ENCODE peak calls at places on chromosome 17, in eight cellular contexts. A is Karpas-422, P is keratinocyte, O is mucosa of descending colon, L is HCT116, W is SK-N-SH, D is breast epithelium, X is GM12865. C is an unnamed sample.

GRCh38 chr17:47693667-47694017 is 319 bp upstream of the TBKBP1 start:
- DNase-seq in L (no peak), W (no peak), D (no peak), O (no peak), P (no peak), X (no peak), A (no peak), C (no peak)

GRCh38 chr17:68592667-68593330 is 8.4 kb downstream of the FAM20A start:
- DNase-seq in A (no peak), X (no peak), D (no peak), W (no peak), P (no peak), L (no peak), O (no peak), C (no peak)

GRCh38 chr17:72943826-72944689 is 148.4 kb downstream of the SLC39A11 start:
- DNase-seq in X (peak; percentile 9), O (no peak), A (no peak), W (no peak), P (no peak), L (no peak), D (no peak), C (no peak)

GRCh38 chr17:68863091-68863652 is 92.0 kb downstream of the ABCA8 start:
- DNase-seq in W (no peak), L (no peak), X (no peak), D (no peak), O (no peak), A (no peak), P (no peak), C (no peak)

GRCh38 chr17:48037924-48038323 is 327 bp upstream of the COPZ2 start:
- DNase-seq in W (no peak), P (no peak), A (no peak), X (no peak), L (no peak), O (peak; percentile 44), D (no peak), C (no peak)

GRCh38 chr17:60392845-60393702 is 1.1 kb upstream of the USP32 start:
- DNase-seq in O (no peak), D (peak; percentile 33), P (no peak), W (peak; percentile 57), A (peak; percentile 53), L (peak; percentile 24), X (peak; percentile 77), C (no peak)

GRCh38 chr17:21524211-21524591 is 148.0 kb downstream of the KCNJ12 start:
- DNase-seq in L (no peak), X (no peak), W (no peak), P (no peak), D (no peak), O (no peak), A (no peak), C (no peak)

GRCh38 chr17:50079334-50080095 is 15.6 kb upstream of the PDK2 start:
- DNase-seq in O (peak; percentile 86), W (no peak), X (peak; percentile 68), D (no peak), L (peak; percentile 65), A (peak; percentile 93), P (no peak), C (no peak)

GRCh38 chr17:51372345-51373004 is 112.1 kb downstream of the UTP18 start:
- DNase-seq in X (peak; percentile 91), O (no peak), D (no peak), P (peak; percentile 17), A (peak; percentile 96), W (no peak), L (peak; percentile 98), C (no peak)

GRCh38 chr17:66952031-66952524 is 12.4 kb upstream of the CACNG4 start:
- DNase-seq in L (peak; percentile 99), X (no peak), P (peak; percentile 97), A (no peak), D (peak; percentile 96), W (no peak), O (no peak), C (peak; percentile 96)

GRCh38 chr17:2282297-2282873 is 21.2 kb downstream of the SMG6 start:
- DNase-seq in P (no peak), L (peak; percentile 18), D (no peak), X (peak; percentile 75), O (no peak), A (peak; percentile 90), W (peak; percentile 61), C (no peak)

GRCh38 chr17:43599835-43600234 is 53.7 kb upstream of the ETV4 start:
- DNase-seq in X (no peak), A (no peak), L (no peak), W (no peak), O (no peak), P (peak; percentile 33), D (peak; percentile 37), C (peak; percentile 57)

GRCh38 chr17:16243811-16244567 is 27.0 kb downstream of the PIGL start:
- DNase-seq in W (peak; percentile 16), O (no peak), A (no peak), P (no peak), L (no peak), X (peak; percentile 5), D (no peak), C (no peak)

DNA sequence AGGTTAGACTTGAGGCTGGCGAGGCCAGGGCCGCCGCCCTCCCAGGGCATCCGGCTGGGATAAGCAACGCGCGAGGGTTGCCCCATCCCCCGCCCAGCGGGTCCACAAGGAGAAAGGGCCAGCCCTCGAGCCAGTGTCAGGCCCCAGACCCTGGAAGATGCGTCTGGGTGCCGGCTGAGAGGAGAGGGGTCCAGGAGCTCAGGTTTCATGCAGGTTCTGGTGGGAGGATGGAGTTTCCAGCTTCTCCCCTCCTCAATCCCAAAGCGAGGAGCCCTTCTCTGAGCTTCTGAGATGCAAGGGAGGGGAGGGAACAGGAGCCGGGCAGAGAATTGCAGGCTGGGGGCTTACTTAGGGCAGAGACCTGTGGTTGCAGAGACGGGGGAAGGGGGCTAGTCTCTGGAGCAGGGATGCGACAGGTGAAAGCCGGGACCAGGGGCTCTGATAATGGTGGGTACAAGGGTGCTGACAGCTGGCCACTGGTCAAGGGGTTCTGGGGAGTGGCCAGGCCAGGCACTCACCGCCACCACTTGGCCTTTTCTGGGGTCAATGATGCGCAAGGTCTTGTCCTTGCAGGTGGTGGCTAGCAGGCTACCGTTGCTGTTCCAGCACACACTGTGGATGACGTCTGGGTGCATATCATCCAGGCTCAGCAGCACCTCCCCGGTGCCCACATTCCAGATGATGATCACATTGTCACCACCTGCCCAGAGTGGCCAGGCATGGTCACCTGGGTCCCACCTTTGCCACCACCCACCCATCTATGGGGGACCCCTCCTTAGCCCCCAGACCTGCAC is 4.2 kb downstream of the CORO6 start:
- DNase-seq in W (no peak), A (no peak), D (no peak), P (no peak), L (no peak), O (peak; percentile 54), X (no peak), C (no peak)
- H3K4me3 ChIP-seq in W (no peak overlapping the region), A (peak overlapping the region; percentile 77), D (peak overlapping the region; percentile 63), P (peak overlapping the region; percentile 58), L (peak overlapping the region; percentile 36), O (no peak overlapping the region), X (no peak overlapping the region), C (no peak overlapping the region)

GRCh38 chr17:39400547-39401411 is 647 bp downstream of the FBXL20 start:
- DNase-seq in D (no peak), W (peak; percentile 17), A (peak; percentile 56), L (no peak), P (no peak), O (peak; percentile 64), X (no peak), C (no peak)

GRCh38 chr17:39402279-39402889 is 958 bp upstream of the FBXL20 start:
- DNase-seq in W (peak; percentile 92), O (peak; percentile 95), D (peak; percentile 87), P (peak; percentile 66), L (peak; percentile 92), A (peak; percentile 97), X (peak; percentile 95), C (peak; percentile 75)

GRCh38 chr17:39401412-39402278 is at the start of gene FBXL20:
- DNase-seq in X (peak; percentile 92), A (peak; percentile 97), P (peak; percentile 50), L (peak; percentile 65), O (peak; percentile 95), D (peak; percentile 91), W (peak; percentile 99), C (peak; percentile 39)

GRCh38 chr17:39402890-39403605 is 1.6 kb upstream of the FBXL20 start:
- DNase-seq in A (no peak), X (no peak), D (no peak), W (no peak), L (no peak), O (peak; percentile 61), P (no peak), C (no peak)

GRCh38 chr17:39399792-39400191 is 1.6 kb downstream of the FBXL20 start:
- DNase-seq in L (no peak), D (no peak), X (no peak), O (no peak), P (no peak), W (no peak), A (no peak), C (no peak)
- H3K4me3 ChIP-seq in L (no peak overlapping the region), D (peak overlapping the region; percentile 98), X (no peak overlapping the region), O (no peak overlapping the region), P (peak overlapping the region; percentile 73), W (peak overlapping the region; percentile 79), A (peak overlapping the region; percentile 99), C (peak overlapping the region; percentile 97)

GRCh38 chr17:75835315-75835987 is 8.8 kb downstream of the UNC13D start:
- DNase-seq in D (no peak), W (peak; percentile 84), A (no peak), P (no peak), X (no peak), O (no peak), L (no peak), C (no peak)
- H3K4me3 ChIP-seq in D (no peak overlapping the region), W (no peak overlapping the region), A (no peak overlapping the region), P (no peak overlapping the region), X (no peak overlapping the region), O (no peak overlapping the region), L (no peak overlapping the region), C (no peak overlapping the region)

GRCh38 chr17:39210093-39210434 is 10.0 kb downstream of the RPL19 start:
- DNase-seq in D (no peak), P (no peak), O (no peak), W (no peak), L (no peak), A (no peak), X (no peak), C (no peak)
- H3K4me3 ChIP-seq in D (peak overlapping the region; percentile 61), P (no peak overlapping the region), O (no peak overlapping the region), W (peak overlapping the region; percentile 56), L (no peak overlapping the region), A (peak overlapping the region; percentile 69), X (no peak overlapping the region), C (peak overlapping the region; percentile 8)

GRCh38 chr17:57612202-57613071 is 132.7 kb downstream of the CCDC182 start:
- DNase-seq in W (no peak), A (peak; percentile 83), O (no peak), L (no peak), P (no peak), X (peak; percentile 16), D (no peak), C (no peak)
- H3K4me3 ChIP-seq in W (no peak overlapping the region), A (peak overlapping the region; percentile 20), O (no peak overlapping the region), L (no peak overlapping the region), P (no peak overlapping the region), X (no peak overlapping the region), D (no peak overlapping the region), C (no peak overlapping the region)

C was measured in kidney epithelial cell.